ENCODE peak calls at places on chromosome 19, in four cellular contexts. One of them, this sample, is unnamed.

GRCh38 chr19:35305181-35305580 is 13.2 kb downstream of the MAG start:
- DNase-seq in adrenal gland: no peak
- DNase-seq in astrocyte of the cerebellum: no peak
- DNase-seq in right cardiac atrium: peak
- DNase-seq in this sample: no peak

GRCh38 chr19:55678121-55678671 is 3.2 kb downstream of the EPN1 start:
- DNase-seq in astrocyte of the cerebellum: no peak
- DNase-seq in adrenal gland: peak
- DNase-seq in right cardiac atrium: peak
- DNase-seq in this sample: no peak

GRCh38 chr19:54319049-54319448 is 6.1 kb upstream of the LILRA5 start:
- DNase-seq in adrenal gland: no peak
- DNase-seq in astrocyte of the cerebellum: no peak
- DNase-seq in right cardiac atrium: no peak
- DNase-seq in this sample: no peak

GRCh38 chr19:39199025-39199424 is 2.3 kb downstream of the NCCRP1 start:
- DNase-seq in astrocyte of the cerebellum: no peak
- DNase-seq in adrenal gland: peak
- DNase-seq in right cardiac atrium: peak
- DNase-seq in this sample: no peak

GRCh38 chr19:18340237-18340989 is at the start of gene PGPEP1:
- DNase-seq in right cardiac atrium: peak
- DNase-seq in adrenal gland: peak
- DNase-seq in astrocyte of the cerebellum: no peak
- DNase-seq in this sample: no peak

GRCh38 chr19:41443813-41444455 is 978 bp downstream of the ERICH4 start:
- DNase-seq in astrocyte of the cerebellum: no peak
- DNase-seq in right cardiac atrium: no peak
- DNase-seq in adrenal gland: no peak
- DNase-seq in this sample: no peak

GRCh38 chr19:43470288-43470687 is 4.9 kb upstream of the LYPD3 start:
- DNase-seq in astrocyte of the cerebellum: no peak
- DNase-seq in right cardiac atrium: no peak
- DNase-seq in adrenal gland: no peak
- DNase-seq in this sample: no peak

GRCh38 chr19:29855087-29855486 is 43.3 kb downstream of the CCNE1 start:
- DNase-seq in adrenal gland: no peak
- DNase-seq in astrocyte of the cerebellum: no peak
- DNase-seq in right cardiac atrium: no peak
- DNase-seq in this sample: no peak

GRCh38 chr19:13451596-13451995 is 54.7 kb downstream of the CACNA1A start:
- DNase-seq in adrenal gland: no peak
- DNase-seq in astrocyte of the cerebellum: no peak
- DNase-seq in right cardiac atrium: no peak
- DNase-seq in this sample: no peak

GRCh38 chr19:14536926-14537692 is 7.7 kb downstream of the TECR start:
- DNase-seq in astrocyte of the cerebellum: no peak
- DNase-seq in right cardiac atrium: peak
- DNase-seq in adrenal gland: peak
- DNase-seq in this sample: no peak

GRCh38 chr19:13640611-13641010 is 123.7 kb upstream of the MRI1 start:
- DNase-seq in adrenal gland: no peak
- DNase-seq in right cardiac atrium: no peak
- DNase-seq in astrocyte of the cerebellum: no peak
- DNase-seq in this sample: no peak

GRCh38 chr19:3607398-3608078 is 863 bp upstream of the TBXA2R start:
- DNase-seq in adrenal gland: peak
- DNase-seq in astrocyte of the cerebellum: no peak
- DNase-seq in right cardiac atrium: peak
- DNase-seq in this sample: no peak

GRCh38 chr19:50422397-50423278 is 3.9 kb downstream of the SPIB start:
- DNase-seq in adrenal gland: no peak
- DNase-seq in astrocyte of the cerebellum: no peak
- DNase-seq in right cardiac atrium: no peak
- DNase-seq in this sample: no peak